ENCODE peak calls at places on chromosomes 2 and 18, in nine cellular contexts. W is cardiac muscle cell; D is colonic mucosa; T is GM12878; B is mammary epithelial cell; L is CD4-positive, alpha-beta memory T cell; C is IMR-90; U is H1; Y is upper lobe of right lung. J is an unnamed sample. For H3K27me3 and H3K9me3, the result is how much of the 10 kb centered on the place peaks cover.

GRCh38 chr2:10931710-10932255 is 20.0 kb downstream of the KCNF1 start:
- DNase-seq in W (no peak), D (no peak), T (no peak), B (peak), L (no peak), C (peak), U (no peak), Y (peak), J (peak)

GRCh38 chr2:48219234-48219554 is 310.8 kb upstream of the STON1 start:
- DNase-seq in W (no peak), D (no peak), T (no peak), B (no peak), L (no peak), C (no peak), U (no peak), Y (no peak), J (no peak)

GRCh38 chr18:77086656-77087390 is 45.8 kb downstream of the MBP start:
- DNase-seq in W (no peak), D (peak), T (no peak), B (no peak), L (no peak), C (no peak), U (no peak), Y (no peak), J (no peak)

GRCh38 chr2:98346259-98347236 is at the start of gene CNGA3:
- DNase-seq in W (peak), D (no peak), T (no peak), B (peak), L (peak), C (peak), U (no peak), Y (peak), J (peak)

GRCh38 chr2:54371461-54372065 is 84.6 kb upstream of the SPTBN1 start:
- DNase-seq in W (no peak), D (no peak), T (no peak), B (no peak), L (no peak), C (no peak), U (no peak), Y (no peak), J (no peak)

GRCh38 chr2:23360571-23361125 is 24.3 kb upstream of the KLHL29 start:
- DNase-seq in W (peak), D (no peak), T (no peak), B (no peak), L (no peak), C (peak), U (no peak), Y (no peak), J (no peak)

GRCh38 chr2:159903404-159904126 is 105.6 kb upstream of the CD302 start:
- DNase-seq in W (peak), D (peak), T (no peak), B (no peak), L (peak), C (no peak), U (no peak), Y (no peak), J (peak)

GRCh38 chr2:180411631-180412030 is 404.5 kb upstream of the CWC22 start:
- DNase-seq in W (peak), D (no peak), T (no peak), B (no peak), L (no peak), C (no peak), U (no peak), Y (no peak), J (no peak)

GRCh38 chr2:226079677-226080076 is 680.2 kb downstream of the NYAP2 start:
- DNase-seq in W (peak), D (no peak), T (no peak), B (peak), L (no peak), C (peak), U (no peak), Y (no peak), J (peak)

GRCh38 chr2:206790311-206790935 is 25.0 kb downstream of the FASTKD2 start:
- DNase-seq in W (no peak), D (no peak), T (no peak), B (no peak), L (no peak), C (peak), U (no peak), Y (no peak), J (no peak)

GRCh38 chr18:37588289-37588688 is 22.7 kb upstream of the CELF4 start:
- DNase-seq in W (no peak), D (no peak), T (no peak), B (no peak), L (no peak), C (no peak), U (no peak), Y (no peak), J (no peak)

GRCh38 chr2:105744909-105745853 is at the start of gene NCK2:
- DNase-seq in W (peak), D (peak), T (no peak), B (no peak), L (no peak), C (peak), U (no peak), Y (peak), J (peak)

GRCh38 chr18:50232419-50232818 is 33.9 kb downstream of the CFAP53 start:
- DNase-seq in W (no peak), D (no peak), T (no peak), B (no peak), L (no peak), C (no peak), U (no peak), Y (no peak), J (no peak)
- H3K4me3 ChIP-seq in W (no peak), D (no peak), T (no peak), B (no peak), L (no peak), C (no peak), U (no peak), Y (no peak), J (no peak)

DNA sequence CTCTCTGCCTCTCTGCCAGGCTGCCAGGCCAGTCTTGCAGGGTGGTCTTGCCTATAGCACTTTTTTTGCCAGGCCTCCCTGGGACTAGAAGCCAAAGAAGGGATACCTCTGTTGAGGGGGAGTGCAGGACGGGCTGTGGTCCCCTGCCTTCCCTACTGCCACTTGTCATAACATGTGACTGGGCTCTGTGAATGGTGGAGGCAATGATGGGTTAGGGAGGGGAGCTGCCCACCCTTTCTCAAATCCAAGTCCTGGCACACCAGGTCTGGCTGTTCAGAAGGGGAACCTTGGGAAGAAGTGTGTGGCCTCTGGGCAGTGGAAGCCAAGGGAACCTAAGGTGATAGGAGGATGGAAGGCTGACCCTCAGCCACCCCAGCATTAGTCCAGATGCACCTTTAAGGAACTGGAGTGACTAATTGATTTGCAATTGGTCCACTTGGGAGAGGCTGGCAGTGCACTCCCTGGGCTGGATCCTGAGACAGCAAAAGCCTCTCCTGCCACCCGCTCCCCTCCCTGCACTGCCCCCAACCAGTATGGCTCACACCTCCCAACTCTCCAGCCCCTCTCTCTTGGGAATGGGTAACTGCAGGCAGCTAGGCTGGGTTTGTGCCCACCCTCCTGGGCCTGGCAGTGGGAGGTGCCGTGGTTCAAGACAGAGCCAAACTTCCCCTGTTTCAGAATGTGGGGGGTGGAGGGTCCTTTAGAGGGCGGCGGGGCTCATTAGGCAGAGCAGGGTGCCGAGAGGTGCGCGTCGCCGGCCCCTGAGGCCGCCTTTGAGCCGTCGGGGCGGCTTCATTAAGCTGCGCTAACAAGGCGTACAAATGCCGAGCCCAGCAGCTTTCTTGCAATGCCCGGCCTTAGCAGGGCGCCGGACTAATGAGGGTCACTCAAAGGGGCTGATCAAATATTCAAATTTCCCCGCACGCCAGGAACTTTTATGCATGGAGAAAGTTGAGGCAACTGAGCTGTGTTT is 4.5 kb upstream of the SIX3 start:
- DNase-seq in W (no peak), D (no peak), T (no peak), B (no peak), L (no peak), C (no peak), U (no peak), Y (no peak), J (no peak)
- H3K27me3 ChIP-seq in W (half or more), D (half or more), T (under half), B (half or more), L (under half), C (half or more), U (half or more), Y (half or more), J (under half)

DNA sequence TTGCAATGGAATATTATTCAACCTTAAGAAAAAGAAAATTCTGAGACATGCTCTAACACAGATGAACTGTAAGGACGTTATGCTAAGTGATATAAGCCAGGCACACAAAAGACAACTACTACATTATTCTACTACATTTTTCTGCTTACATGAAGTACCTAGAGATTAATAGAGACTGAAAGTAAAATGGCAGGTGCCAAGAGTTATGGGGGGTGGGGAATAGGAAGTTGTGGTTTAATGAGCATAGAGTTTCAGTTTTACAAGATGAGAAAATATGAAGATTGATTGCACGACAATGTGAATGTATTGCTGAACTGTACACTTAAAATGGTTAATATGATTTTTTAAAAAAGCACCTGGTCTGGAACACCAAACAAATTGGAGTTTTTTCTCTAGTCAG is 1231.6 kb upstream of the DDX18 start:
- DNase-seq in W (no peak), D (no peak), T (no peak), B (no peak), L (no peak), C (no peak), U (no peak), Y (no peak), J (no peak)
- H3K9me3 ChIP-seq in W (under half), D (under half), T (under half), B (under half), L (under half), C (under half), U (under half), Y (under half), J (under half)

GRCh38 chr2:693606-694005 is 16.4 kb upstream of the TMEM18 start:
- DNase-seq in W (no peak), D (no peak), T (no peak), B (no peak), L (no peak), C (peak), U (no peak), Y (no peak), J (no peak)

GRCh38 chr2:694174-694573 is 17.0 kb upstream of the TMEM18 start:
- DNase-seq in W (no peak), D (no peak), T (no peak), B (no peak), L (no peak), C (peak), U (no peak), Y (no peak), J (no peak)

GRCh38 chr2:696999-697627 is 19.9 kb upstream of the TMEM18 start:
- DNase-seq in W (no peak), D (no peak), T (no peak), B (no peak), L (no peak), C (no peak), U (no peak), Y (no peak), J (no peak)

GRCh38 chr2:696463-696862 is 19.3 kb upstream of the TMEM18 start:
- DNase-seq in W (no peak), D (no peak), T (peak), B (no peak), L (no peak), C (no peak), U (no peak), Y (no peak), J (no peak)

GRCh38 chr2:695111-695510 is 17.9 kb upstream of the TMEM18 start:
- DNase-seq in W (no peak), D (no peak), T (no peak), B (no peak), L (no peak), C (no peak), U (no peak), Y (no peak), J (no peak)
- H3K4me3 ChIP-seq in W (no peak), D (no peak), T (no peak), B (no peak), L (no peak), C (no peak), U (no peak), Y (no peak), J (no peak)

J was measured in MG63.